ENCODE peak calls at places on chromosome 4, in seven cellular contexts. G, O, P, B, A, I and E are unnamed samples.

GRCh38 chr4:115675721-115676120 is 562.3 kb upstream of the NDST4 start:
- DNase-seq in P (no peak), O (no peak), A (no peak), I (no peak), G (no peak), B (no peak), E (no peak)

GRCh38 chr4:158172558-158173258 is at the start of gene GASK1B:
- DNase-seq in A (no peak), B (no peak), O (no peak), G (no peak), P (no peak), I (no peak), E (peak)

GRCh38 chr4:185396724-185397402 is at the start of gene ANKRD37:
- DNase-seq in O (peak), B (no peak), A (peak), I (no peak), G (peak), P (peak), E (peak)

GRCh38 chr4:83348074-83348473 is 13.4 kb upstream of the HPSE start:
- DNase-seq in P (no peak), A (no peak), O (no peak), B (no peak), G (no peak), I (no peak), E (no peak)

GRCh38 chr4:20829958-20830357 is 129.7 kb downstream of the PACRGL start:
- DNase-seq in O (no peak), A (no peak), G (no peak), B (no peak), P (no peak), I (no peak), E (peak)

GRCh38 chr4:149896428-149896827 is 80.8 kb upstream of the IQCM start:
- DNase-seq in A (no peak), B (no peak), I (no peak), O (no peak), G (no peak), P (peak), E (peak)

GRCh38 chr4:146371812-146372211 is 149.9 kb downstream of the SLC10A7 start:
- DNase-seq in A (no peak), P (no peak), I (no peak), G (no peak), O (no peak), B (no peak), E (no peak)

GRCh38 chr4:44651425-44651824 is at the start of gene YIPF7:
- DNase-seq in P (no peak), B (no peak), O (no peak), G (no peak), A (no peak), I (no peak), E (no peak)

GRCh38 chr4:109665783-109666455 is 37.3 kb downstream of the CASP6 start:
- DNase-seq in G (no peak), P (no peak), I (no peak), O (no peak), B (no peak), A (no peak), E (no peak)

GRCh38 chr4:24564488-24564887 is 19.9 kb downstream of the DHX15 start:
- DNase-seq in G (no peak), P (no peak), B (no peak), A (no peak), O (no peak), I (no peak), E (no peak)

GRCh38 chr4:26806331-26806730 is 54.3 kb upstream of the STIM2 start:
- DNase-seq in G (no peak), A (no peak), I (no peak), O (no peak), B (no peak), P (no peak), E (peak)

GRCh38 chr4:127575888-127576287 is 56.9 kb upstream of the INTU start:
- DNase-seq in A (no peak), O (no peak), G (no peak), B (no peak), P (no peak), I (no peak), E (no peak)

GRCh38 chr4:129218355-129218754 is 122.4 kb downstream of the C4orf33 start:
- DNase-seq in O (no peak), I (no peak), G (no peak), A (no peak), P (no peak), B (no peak), E (no peak)

GRCh38 chr4:1448589-1449420 is 42.6 kb upstream of the NKX1-1 start:
- DNase-seq in P (no peak), I (no peak), A (no peak), B (no peak), O (no peak), G (no peak), E (no peak)

GRCh38 chr4:85720736-85721135 is 245.8 kb downstream of the ARHGAP24 start:
- DNase-seq in P (no peak), A (no peak), I (no peak), G (no peak), B (no peak), O (no peak), E (peak)

GRCh38 chr4:55396305-55397023 is 707 bp downstream of the TMEM165 start:
- DNase-seq in O (peak), I (peak), P (peak), G (peak), A (peak), B (peak), E (peak)

GRCh38 chr4:151098191-151098590 is 1.2 kb upstream of the RPS3A start:
- DNase-seq in P (no peak), B (no peak), G (no peak), A (no peak), O (no peak), I (no peak), E (no peak)

GRCh38 chr4:125084608-125085007 is 230.1 kb upstream of the FAT4 start:
- DNase-seq in A (no peak), I (no peak), B (no peak), O (no peak), G (no peak), P (no peak), E (no peak)

GRCh38 chr4:152640058-152640921 is 39.5 kb downstream of the TMEM154 start:
- DNase-seq in G (no peak), A (no peak), P (no peak), I (no peak), B (no peak), O (no peak), E (peak)

GRCh38 chr4:20684852-20685763 is 15.2 kb upstream of the PACRGL start:
- DNase-seq in A (no peak), B (no peak), P (no peak), G (no peak), O (no peak), I (no peak), E (peak)

GRCh38 chr4:63348735-63349673 is 1060.2 kb downstream of the TECRL start:
- DNase-seq in A (no peak), I (no peak), O (no peak), B (no peak), G (no peak), P (no peak), E (no peak)

GRCh38 chr4:71648923-71649322 is 135.0 kb downstream of the GC start:
- DNase-seq in P (no peak), G (no peak), I (no peak), A (no peak), B (no peak), O (no peak), E (no peak)

GRCh38 chr4:56127698-56128097 is 179.0 kb downstream of the CEP135 start:
- DNase-seq in A (no peak), I (no peak), G (no peak), B (no peak), P (no peak), O (no peak), E (no peak)

GRCh38 chr4:119041951-119042560 is 93.6 kb upstream of the MYOZ2 start:
- DNase-seq in P (no peak), I (peak), G (no peak), B (peak), A (no peak), O (no peak), E (peak)

GRCh38 chr4:184368290-184368689 is 106.1 kb downstream of the IRF2 start:
- DNase-seq in B (no peak), O (no peak), G (no peak), I (no peak), P (no peak), A (no peak), E (no peak)

GRCh38 chr4:43253511-43253910 is 361.0 kb downstream of the GRXCR1 start:
- DNase-seq in I (no peak), O (no peak), A (no peak), B (no peak), P (no peak), G (no peak), E (no peak)

GRCh38 chr4:102734591-102735385 is 26.0 kb downstream of the MANBA start:
- DNase-seq in P (no peak), B (no peak), A (no peak), O (no peak), I (peak), G (no peak), E (no peak)

GRCh38 chr4:102734116-102734515 is 26.7 kb downstream of the MANBA start:
- DNase-seq in A (no peak), G (no peak), I (no peak), O (no peak), P (no peak), B (no peak), E (no peak)

GRCh38 chr4:102732678-102733445 is 27.9 kb downstream of the MANBA start:
- DNase-seq in P (no peak), I (no peak), O (no peak), A (no peak), B (no peak), G (no peak), E (no peak)

GRCh38 chr4:102735578-102735977 is 25.2 kb downstream of the MANBA start:
- DNase-seq in B (no peak), G (no peak), O (no peak), I (no peak), P (no peak), A (no peak), E (no peak)

DNA sequence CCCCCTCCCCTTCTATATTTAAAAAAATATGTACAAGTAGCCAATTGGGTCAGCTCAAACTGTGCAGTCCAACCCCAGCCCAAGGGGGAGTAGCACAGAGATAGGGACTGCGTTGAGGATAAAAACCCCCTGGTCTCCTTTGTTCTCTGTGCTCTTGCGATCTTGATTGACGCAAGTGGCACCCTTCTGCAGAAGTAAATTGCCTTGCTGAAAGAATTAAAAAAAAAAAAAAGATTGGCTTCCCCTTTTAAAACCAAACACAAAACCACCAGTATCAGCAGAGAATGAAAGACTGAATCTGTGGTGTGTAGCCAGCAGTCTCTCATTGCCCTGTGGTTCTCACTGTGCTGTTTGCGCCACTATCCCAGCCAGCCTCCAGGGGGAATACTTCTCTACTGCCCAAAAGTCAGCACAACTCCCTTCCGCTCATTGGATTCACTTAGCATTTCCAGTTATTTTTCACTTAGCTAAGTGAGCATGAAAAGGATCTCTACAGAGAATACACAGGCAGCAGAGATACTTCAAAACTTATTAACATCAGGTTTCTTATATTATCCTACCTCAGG is 29.7 kb downstream of the MANBA start:
- DNase-seq in O (no peak), A (no peak), G (no peak), B (no peak), P (no peak), I (no peak), E (no peak)
- TF ChIP-seq CTCF in O (no peak), A (no peak), G (no peak), B (no peak), P (peak), I (peak), E (no peak)

GRCh38 chr4:99300934-99301333 is 10.1 kb upstream of the ADH1A start:
- DNase-seq in G (peak), P (peak), A (peak), B (no peak), I (no peak), O (peak), E (peak)

GRCh38 chr4:99305638-99306380 is 15.0 kb upstream of the ADH1A start:
- DNase-seq in B (no peak), A (no peak), P (no peak), O (no peak), G (no peak), I (no peak), E (no peak)

DNA sequence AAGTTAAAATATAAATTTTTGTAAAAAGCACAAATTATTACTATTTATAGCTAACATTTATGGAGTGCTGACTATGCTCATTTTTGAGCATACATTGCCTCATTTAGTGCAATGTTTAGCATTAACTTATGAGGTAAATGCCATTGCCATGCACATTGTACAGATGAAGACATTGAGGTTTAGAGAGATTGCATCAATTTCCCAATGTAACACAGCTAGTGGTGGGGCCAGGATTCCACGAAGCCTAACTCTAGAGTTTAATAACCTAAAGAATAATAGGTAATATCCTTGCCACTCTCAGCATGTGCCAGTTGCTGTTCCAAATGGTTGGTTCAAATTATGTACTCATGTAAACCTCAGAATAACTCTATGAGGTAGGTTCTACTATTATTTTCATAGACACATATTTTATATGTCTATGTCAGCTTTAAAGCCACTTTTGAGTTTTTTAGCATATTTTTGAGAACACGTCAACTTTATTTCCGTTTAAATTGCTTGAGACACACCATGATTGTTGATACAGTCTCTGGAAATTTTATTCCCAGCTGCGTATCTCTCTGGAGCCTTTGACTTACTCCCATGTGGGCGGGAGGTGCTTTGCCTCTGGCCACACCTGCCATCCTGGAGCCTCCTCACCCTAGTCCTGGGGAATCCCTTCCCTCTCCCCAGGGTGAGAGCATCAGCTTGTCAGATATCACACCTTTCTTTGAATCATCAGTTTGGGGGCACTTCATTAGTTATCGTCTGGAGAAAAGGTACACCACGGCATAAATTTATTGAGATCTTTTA is 10.8 kb upstream of the ADH1A start:
- DNase-seq in I (no peak), G (no peak), A (no peak), B (no peak), P (no peak), O (no peak), E (no peak)
- H3K27ac ChIP-seq in I (no peak), G (peak), A (no peak), B (no peak), P (peak), O (peak), E (no peak)

DNA sequence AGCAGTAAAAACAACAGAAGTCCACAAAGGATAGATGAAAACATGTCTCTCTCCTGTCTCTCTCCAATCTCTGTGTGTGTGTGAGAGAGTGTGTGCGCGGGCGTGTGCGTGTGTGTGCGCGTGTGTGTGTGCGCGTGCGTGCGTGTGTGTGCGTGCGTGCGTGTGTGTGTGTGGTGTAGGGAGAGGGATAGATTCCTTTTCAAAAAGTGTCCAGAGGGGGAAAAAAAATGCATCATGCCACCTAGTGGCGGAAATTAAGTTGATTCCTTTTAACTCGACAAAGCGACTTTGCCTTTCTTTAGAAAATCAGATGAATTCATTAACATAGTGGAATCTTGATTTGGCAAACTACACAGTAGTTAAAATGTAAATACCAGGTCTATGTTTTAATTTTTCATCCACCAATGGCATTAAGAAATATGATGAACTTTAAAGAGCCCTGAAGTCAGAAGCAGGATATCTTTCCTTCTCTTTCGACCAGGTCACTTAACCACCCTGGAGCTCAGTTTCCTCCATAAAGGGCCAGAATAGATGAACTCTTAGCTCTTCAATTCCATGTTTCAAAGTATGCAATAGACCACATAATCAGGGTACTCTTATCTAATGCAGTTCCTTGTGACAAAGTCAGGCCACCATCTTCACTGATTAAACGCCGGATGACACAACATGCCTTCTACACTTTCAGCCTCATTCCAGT is 162.9 kb downstream of the FBXO8 start:
- DNase-seq in G (no peak), B (no peak), P (peak), O (no peak), A (peak), I (peak), E (peak)
- TF ChIP-seq CTCF in G (peak), B (no peak), P (peak), O (peak), A (peak), I (peak), E (peak)

GRCh38 chr4:88012652-88013051 is 5.2 kb downstream of the PKD2 start:
- DNase-seq in P (no peak), I (no peak), B (no peak), A (no peak), O (no peak), G (no peak), E (no peak)

GRCh38 chr4:88008624-88009235 is 1.3 kb downstream of the PKD2 start:
- DNase-seq in G (no peak), A (no peak), O (no peak), P (no peak), I (no peak), B (no peak), E (no peak)

GRCh38 chr4:88008133-88008621 is 742 bp downstream of the PKD2 start:
- DNase-seq in A (peak), G (peak), P (peak), B (no peak), I (peak), O (peak), E (peak)

GRCh38 chr4:88009871-88010270 is 2.4 kb downstream of the PKD2 start:
- DNase-seq in I (no peak), G (no peak), B (no peak), A (no peak), O (no peak), P (no peak), E (no peak)

GRCh38 chr4:88010921-88011320 is 3.5 kb downstream of the PKD2 start:
- DNase-seq in G (no peak), O (no peak), P (no peak), B (no peak), I (no peak), A (no peak), E (no peak)
- H3K27ac ChIP-seq in G (no peak), O (no peak), P (no peak), B (no peak), I (no peak), A (no peak), E (no peak)

GRCh38 chr4:6909970-6910339 is 329 bp downstream of the TBC1D14 start:
- DNase-seq in I (peak), O (no peak), P (peak), B (no peak), G (peak), A (peak), E (no peak)

GRCh38 chr4:6910340-6910959 is 824 bp downstream of the TBC1D14 start:
- DNase-seq in A (no peak), B (no peak), O (no peak), G (no peak), P (no peak), I (peak), E (no peak)

GRCh38 chr4:6908397-6909112 is 1.1 kb upstream of the TBC1D14 start:
- DNase-seq in A (no peak), I (no peak), O (peak), B (no peak), P (no peak), G (no peak), E (no peak)

GRCh38 chr4:6907658-6908191 is 1.9 kb upstream of the TBC1D14 start:
- DNase-seq in I (no peak), A (no peak), O (peak), G (peak), B (peak), P (no peak), E (no peak)

GRCh38 chr4:6909113-6909969 is at the start of gene TBC1D14:
- DNase-seq in B (peak), O (peak), P (peak), A (peak), I (peak), G (peak), E (peak)
- TF ChIP-seq CTCF in B (no peak), O (no peak), P (peak), A (peak), I (peak), G (no peak), E (no peak)

DNA sequence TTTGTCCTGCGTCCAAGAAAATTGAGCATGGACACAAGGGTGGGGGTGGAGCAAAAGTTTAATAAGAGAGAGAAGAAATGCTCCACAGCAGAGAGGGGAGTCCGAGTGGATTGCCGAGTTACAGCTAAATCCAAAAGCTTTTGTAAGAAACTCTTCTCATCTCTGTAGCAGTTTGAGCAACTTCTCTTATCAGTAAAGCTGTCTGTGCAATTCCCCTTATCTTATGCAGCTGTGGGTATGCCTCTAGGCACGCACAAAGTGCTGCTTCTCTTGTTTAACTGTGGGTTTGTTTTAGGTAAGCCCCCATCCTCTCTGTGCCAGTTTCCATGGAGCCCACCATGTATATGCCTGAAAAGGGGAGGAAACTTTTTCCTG is 44.8 kb downstream of the HMGB2 start:
- DNase-seq in B (no peak), G (no peak), P (no peak), O (no peak), I (no peak), A (no peak), E (no peak)
- H3K27ac ChIP-seq in B (no peak), G (no peak), P (peak), O (no peak), I (no peak), A (no peak), E (no peak)